ENCODE peak calls at places on chromosomes 2 and 18, in eight cellular contexts. Q is HTR-8/SVneo; I is tibial nerve; B is iPS-NIHi11; M is foreskin keratinocyte; O is ELR; W is stimulated activated naive CD8-positive, alpha-beta T cell treated with anti-CD3 and anti-CD28 coated beads, Interleukin-15, amount 100 ng/mL, for 72 hours; X is GM04504. L is an unnamed sample.

GRCh38 chr2:54457326-54458023 is 1.3 kb downstream of the SPTBN1 start:
- DNase-seq in Q (peak), I (no peak), B (peak), M (no peak), O (peak), W (peak), X (no peak), L (no peak)

GRCh38 chr2:212245868-212246267 is 292.7 kb downstream of the ERBB4 start:
- DNase-seq in Q (no peak), I (no peak), B (no peak), M (no peak), O (no peak), W (no peak), X (no peak), L (no peak)

GRCh38 chr2:240846881-240847601 is 21.6 kb upstream of the AGXT start:
- DNase-seq in Q (no peak), I (no peak), B (no peak), M (no peak), O (no peak), W (no peak), X (no peak), L (no peak)

GRCh38 chr2:157838442-157839161 is 37.5 kb downstream of the ACVR1 start:
- DNase-seq in Q (peak), I (no peak), B (peak), M (peak), O (peak), W (no peak), X (no peak), L (no peak)

GRCh38 chr18:4468515-4468914 is 13.4 kb upstream of the DLGAP1 start:
- DNase-seq in Q (no peak), I (no peak), B (peak), M (no peak), O (no peak), W (no peak), X (no peak), L (no peak)

GRCh38 chr18:30175621-30176225 is 866.8 kb downstream of the DSC3 start:
- DNase-seq in Q (no peak), I (no peak), B (no peak), M (no peak), O (no peak), W (no peak), X (no peak), L (no peak)

GRCh38 chr2:22536131-22536530 is 848.8 kb upstream of the KLHL29 start:
- DNase-seq in Q (peak), I (no peak), B (no peak), M (peak), O (peak), W (no peak), X (no peak), L (no peak)

GRCh38 chr2:56134861-56135260 is 48.9 kb upstream of the CCDC85A start:
- DNase-seq in Q (no peak), I (no peak), B (no peak), M (no peak), O (no peak), W (no peak), X (no peak), L (no peak)

GRCh38 chr2:3169106-3169870 is 208.3 kb downstream of the EIPR1 start:
- DNase-seq in Q (peak), I (no peak), B (no peak), M (no peak), O (peak), W (no peak), X (peak), L (no peak)

GRCh38 chr18:63083555-63083954 is 236.0 kb downstream of the BCL2 start:
- DNase-seq in Q (no peak), I (no peak), B (no peak), M (no peak), O (no peak), W (no peak), X (no peak), L (no peak)

GRCh38 chr18:26017929-26018328 is 72.5 kb downstream of the SS18 start:
- DNase-seq in Q (no peak), I (no peak), B (no peak), M (no peak), O (no peak), W (no peak), X (no peak), L (no peak)

GRCh38 chr2:190679813-190680591 is 31.1 kb downstream of the NAB1 start:
- DNase-seq in Q (peak), I (no peak), B (peak), M (peak), O (peak), W (peak), X (no peak), L (peak)

GRCh38 chr2:44952143-44952805 is 10.8 kb downstream of the SIX3 start:
- DNase-seq in Q (no peak), I (no peak), B (peak), M (no peak), O (peak), W (peak), X (peak), L (peak)

GRCh38 chr2:134667081-134667480 is 51.7 kb downstream of the TMEM163 start:
- DNase-seq in Q (no peak), I (no peak), B (no peak), M (no peak), O (no peak), W (no peak), X (no peak), L (no peak)

GRCh38 chr18:76407681-76408080 is 87.4 kb downstream of the ZNF516 start:
- DNase-seq in Q (no peak), I (no peak), B (no peak), M (no peak), O (no peak), W (no peak), X (no peak), L (no peak)

GRCh38 chr2:240921319-240922233 is 15.4 kb downstream of the CROCC2 start:
- DNase-seq in Q (peak), I (peak), B (peak), M (peak), O (peak), W (peak), X (peak), L (no peak)

GRCh38 chr18:49933530-49933929 is 120.2 kb upstream of the ACAA2 start:
- DNase-seq in Q (peak), I (no peak), B (no peak), M (peak), O (peak), W (no peak), X (no peak), L (no peak)

GRCh38 chr2:235613671-235614070 is 119.8 kb downstream of the AGAP1 start:
- DNase-seq in Q (no peak), I (no peak), B (no peak), M (no peak), O (no peak), W (no peak), X (no peak), L (no peak)

GRCh38 chr18:43192408-43192807 is 76.9 kb upstream of the RIT2 start:
- DNase-seq in Q (no peak), I (no peak), B (no peak), M (no peak), O (no peak), W (no peak), X (no peak), L (no peak)

GRCh38 chr2:134745546-134745945 is 26.7 kb upstream of the TMEM163 start:
- DNase-seq in Q (no peak), I (no peak), B (no peak), M (no peak), O (no peak), W (no peak), X (no peak), L (no peak)

GRCh38 chr2:8926356-8926755 is 77.1 kb downstream of the MBOAT2 start:
- DNase-seq in Q (no peak), I (peak), B (no peak), M (no peak), O (no peak), W (no peak), X (no peak), L (no peak)

GRCh38 chr2:74876081-74876886 is 42.4 kb downstream of the HK2 start:
- DNase-seq in Q (peak), I (no peak), B (peak), M (no peak), O (peak), W (peak), X (no peak), L (peak)

GRCh38 chr2:24702800-24703199 is 90.4 kb downstream of the PTRHD1 start:
- DNase-seq in Q (peak), I (no peak), B (no peak), M (peak), O (peak), W (no peak), X (peak), L (no peak)

GRCh38 chr2:63553049-63553448 is 35.2 kb downstream of the WDPCP start:
- DNase-seq in Q (no peak), I (no peak), B (no peak), M (no peak), O (no peak), W (no peak), X (no peak), L (no peak)

GRCh38 chr2:121028577-121028976 is 256.4 kb downstream of the TFCP2L1 start:
- DNase-seq in Q (no peak), I (no peak), B (no peak), M (no peak), O (no peak), W (no peak), X (no peak), L (no peak)

GRCh38 chr2:207269021-207269420 is 103.3 kb upstream of the KLF7 start:
- DNase-seq in Q (no peak), I (no peak), B (no peak), M (no peak), O (no peak), W (no peak), X (no peak), L (no peak)

GRCh38 chr18:31439807-31440325 is 7.7 kb upstream of the DSG3 start:
- DNase-seq in Q (no peak), I (no peak), B (no peak), M (no peak), O (no peak), W (no peak), X (no peak), L (no peak)